ENCODE peak calls at places on chromosome 1, in five cellular contexts. R is transverse colon, C is heart left ventricle, B is breast epithelium, Y is gastrocnemius medialis. G is an unnamed sample.

GRCh38 chr1:164591858-164592257 is 32.9 kb downstream of the PBX1 start:
- DNase-seq in B (no peak), C (no peak), Y (no peak), R (no peak), G (no peak)

GRCh38 chr1:224816062-224816461 is 113.4 kb upstream of the DNAH14 start:
- DNase-seq in C (no peak), B (no peak), R (no peak), Y (no peak), G (no peak)

GRCh38 chr1:168521391-168522000 is 22.3 kb downstream of the XCL2 start:
- DNase-seq in R (no peak), C (no peak), B (no peak), Y (no peak), G (no peak)

GRCh38 chr1:16614361-16615252 is 1.2 kb upstream of the NBPF1 start:
- DNase-seq in Y (no peak), R (peak), C (peak), B (peak), G (no peak)

GRCh38 chr1:67832737-67833594 is at the start of gene GNG12:
- DNase-seq in Y (peak), C (peak), B (peak), R (peak), G (no peak)

GRCh38 chr1:245805503-245805902 is 650.7 kb downstream of the KIF26B start:
- DNase-seq in Y (no peak), B (no peak), R (no peak), C (no peak), G (no peak)

GRCh38 chr1:33292726-33293340 is 28.1 kb downstream of the A3GALT2 start:
- DNase-seq in C (no peak), R (no peak), Y (peak), B (no peak), G (no peak)

GRCh38 chr1:155970531-155971167 is 7.7 kb downstream of the ARHGEF2 start:
- DNase-seq in Y (peak), B (no peak), C (peak), R (peak), G (no peak)

GRCh38 chr1:212082765-212083406 is 47.3 kb downstream of the DTL start:
- DNase-seq in R (no peak), Y (no peak), B (no peak), C (no peak), G (no peak)

GRCh38 chr1:95013948-95014574 is 58.7 kb downstream of the ALG14 start:
- DNase-seq in C (no peak), B (no peak), Y (no peak), R (no peak), G (no peak)

GRCh38 chr1:65179148-65179547 is 31.1 kb downstream of the AK4 start:
- DNase-seq in B (no peak), Y (no peak), R (no peak), C (no peak), G (no peak)

GRCh38 chr1:56508523-56508983 is 70.8 kb downstream of the PLPP3 start:
- DNase-seq in B (no peak), C (peak), R (peak), Y (peak), G (no peak)

GRCh38 chr1:72498393-72498792 is 216.1 kb upstream of the NEGR1 start:
- DNase-seq in B (no peak), Y (no peak), C (no peak), R (no peak), G (no peak)

GRCh38 chr1:43233631-43234030 is 36.2 kb upstream of the TMEM125 start:
- DNase-seq in B (no peak), Y (no peak), R (no peak), C (no peak), G (no peak)

DNA sequence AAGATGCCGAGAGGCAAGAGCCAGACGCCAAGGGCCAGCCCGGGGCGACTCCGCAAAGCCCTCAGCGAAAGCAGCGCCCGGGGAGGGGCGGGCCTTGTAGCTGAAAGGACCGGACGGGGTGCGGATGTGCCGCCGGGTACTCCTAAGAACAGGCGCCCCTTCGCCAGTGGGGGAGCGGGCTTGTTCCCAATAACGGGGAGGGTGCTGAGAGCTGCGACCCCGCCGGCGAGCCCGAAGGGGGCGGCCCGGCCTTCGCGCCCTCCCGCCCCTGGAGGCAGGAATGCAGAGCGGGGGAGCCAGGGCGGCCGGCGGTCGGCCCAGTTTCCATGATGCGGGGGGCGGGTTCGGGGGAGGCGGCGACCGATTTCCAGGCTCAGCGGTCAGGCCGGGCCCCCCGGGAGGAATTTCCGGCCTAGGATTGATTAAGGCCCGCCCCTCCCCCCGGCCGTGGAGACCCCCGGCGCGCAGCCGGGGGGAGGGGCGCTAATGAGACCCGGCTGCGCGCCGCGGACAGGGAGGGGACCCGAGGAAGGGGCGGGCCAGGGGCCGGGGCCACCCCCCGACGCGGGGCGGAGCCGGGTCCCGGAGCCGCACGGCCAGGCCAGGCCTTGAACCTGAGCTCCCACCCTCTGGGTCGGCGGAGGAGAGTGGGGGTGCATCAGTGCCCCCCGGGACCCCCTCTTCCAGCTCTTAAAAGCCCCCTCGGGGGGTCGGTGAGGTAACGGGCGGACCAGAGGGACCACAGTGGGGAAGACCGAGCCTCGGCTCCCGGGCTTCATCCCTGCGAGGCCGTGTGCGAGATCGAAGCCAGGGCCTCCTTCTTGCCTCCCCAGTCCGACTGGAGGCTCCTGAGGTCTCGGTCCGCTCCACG is 898 bp upstream of the TMEM200B start:
- DNase-seq in C (peak), Y (peak), B (peak), R (peak), G (peak)
- H3K27ac ChIP-seq in C (peak), Y (peak), B (peak), R (peak), G (peak)

GRCh38 chr1:23081376-23081775 is 62.1 kb downstream of the KDM1A start:
- DNase-seq in Y (no peak), R (no peak), C (no peak), B (no peak), G (no peak)
- TF ChIP-seq CTCF in Y (no peak), R (no peak), C (peak), B (no peak), G (no peak)

DNA sequence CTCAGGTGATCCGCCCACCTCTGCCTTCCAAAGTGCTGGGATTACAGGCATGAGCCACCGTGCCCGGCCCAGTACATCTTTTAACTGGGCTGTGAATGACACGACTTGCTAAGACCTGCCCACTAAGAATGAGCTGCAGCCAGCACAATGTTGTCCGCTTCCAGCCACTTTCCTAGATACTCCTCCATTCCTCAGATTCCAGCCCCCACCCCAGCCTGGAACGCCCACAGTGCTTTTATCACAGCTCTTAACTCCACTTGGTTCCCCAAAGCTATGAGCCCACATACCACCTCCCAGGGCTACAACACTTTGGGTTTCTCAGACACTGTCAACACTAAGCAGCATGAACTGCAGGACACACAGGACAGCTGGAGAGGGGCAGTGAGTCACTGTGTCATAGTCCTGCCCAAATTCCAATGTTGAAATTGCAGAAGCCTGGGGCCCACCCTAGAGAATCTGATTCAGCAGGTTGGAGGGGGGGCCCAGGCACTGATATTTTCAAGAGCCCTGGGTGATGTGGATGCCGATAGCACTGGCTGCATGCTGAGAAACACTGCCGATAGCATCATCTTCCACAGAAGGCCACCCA is 58.0 kb downstream of the ACBD3 start:
- DNase-seq in B (no peak), C (no peak), Y (no peak), R (no peak), G (no peak)
- H3K4me3 ChIP-seq in B (no peak), C (no peak), Y (no peak), R (peak), G (no peak)

GRCh38 chr1:183173828-183174227 is 12.2 kb upstream of the LAMC2 start:
- DNase-seq in R (no peak), Y (no peak), C (no peak), B (no peak), G (no peak)
- H3K27ac ChIP-seq in R (no peak), Y (no peak), C (no peak), B (no peak), G (no peak)